ENCODE peak calls at places on chromosomes 5 and 9, in eight cellular contexts. P is skeletal muscle cell; D is activated CD4-positive, CD25-positive, alpha-beta regulatory T cell; L is cardiac muscle cell; S is COR-L47; K is RPMI8226; Z is anterior cingulate cortex; T is fibroblast of pulmonary artery. H is an unnamed sample.

GRCh38 chr5:52283221-52283620 is 504.5 kb upstream of the ITGA1 start:
- DNase-seq in P (no peak), D (no peak), L (no peak), S (no peak), K (no peak), Z (no peak), T (no peak), H (no peak)

GRCh38 chr9:84947412-84947972 is 278.0 kb downstream of the NTRK2 start:
- DNase-seq in P (no peak), D (no peak), L (no peak), S (no peak), K (no peak), Z (no peak), T (no peak), H (no peak)

GRCh38 chr9:74379718-74380117 is 117.4 kb upstream of the RORB start:
- DNase-seq in P (no peak), D (no peak), L (peak; percentile 73), S (peak; percentile 57), K (peak; percentile 12), Z (no peak), T (no peak), H (no peak)

GRCh38 chr9:101487443-101487855 is 46.2 kb upstream of the RNF20 start:
- DNase-seq in P (no peak), D (no peak), L (no peak), S (no peak), K (no peak), Z (no peak), T (no peak), H (no peak)

GRCh38 chr9:115717711-115718173 is 435.8 kb upstream of the PAPPA start:
- DNase-seq in P (peak; percentile 63), D (no peak), L (no peak), S (no peak), K (no peak), Z (no peak), T (peak; percentile 31), H (no peak)

GRCh38 chr5:72064801-72065570 is 42.3 kb upstream of the MAP1B start:
- DNase-seq in P (no peak), D (no peak), L (no peak), S (no peak), K (no peak), Z (no peak), T (no peak), H (no peak)

GRCh38 chr5:53031695-53032096 is 42.5 kb downstream of the ITGA2 start:
- DNase-seq in P (peak; percentile 70), D (no peak), L (peak; percentile 38), S (no peak), K (no peak), Z (no peak), T (peak; percentile 86), H (no peak)

GRCh38 chr9:90888941-90889340 is 87.3 kb downstream of the SYK start:
- DNase-seq in P (no peak), D (no peak), L (no peak), S (no peak), K (no peak), Z (no peak), T (no peak), H (no peak)

GRCh38 chr9:79883073-79883645 is 311.4 kb downstream of the TLE4 start:
- DNase-seq in P (no peak), D (peak; percentile 15), L (no peak), S (no peak), K (peak; percentile 64), Z (no peak), T (no peak), H (no peak)

GRCh38 chr5:138536665-138537315 is 6.2 kb downstream of the ETF1 start:
- DNase-seq in P (no peak), D (no peak), L (peak; percentile 20), S (no peak), K (no peak), Z (no peak), T (no peak), H (no peak)

GRCh38 chr5:113807384-113808053 is 294.0 kb downstream of the YTHDC2 start:
- DNase-seq in P (no peak), D (no peak), L (peak; percentile 28), S (no peak), K (no peak), Z (no peak), T (peak; percentile 25), H (no peak)

GRCh38 chr5:176614805-176615478 is 5.0 kb upstream of the GPRIN1 start:
- DNase-seq in P (peak; percentile 50), D (no peak), L (no peak), S (no peak), K (no peak), Z (no peak), T (peak; percentile 72), H (no peak)

GRCh38 chr5:146986469-146986868 is 107.9 kb upstream of the PPP2R2B start:
- DNase-seq in P (no peak), D (no peak), L (no peak), S (no peak), K (no peak), Z (no peak), T (no peak), H (no peak)

GRCh38 chr9:89529243-89530030 is 31.5 kb upstream of the SEMA4D start:
- DNase-seq in P (no peak), D (no peak), L (no peak), S (no peak), K (no peak), Z (peak; percentile 23), T (no peak), H (no peak)

GRCh38 chr9:106868565-106868964 is 5.6 kb downstream of the ZNF462 start:
- DNase-seq in P (no peak), D (no peak), L (no peak), S (no peak), K (no peak), Z (no peak), T (peak; percentile 44), H (no peak)

GRCh38 chr5:143646961-143647360 is 165.0 kb upstream of the HMHB1 start:
- DNase-seq in P (no peak), D (no peak), L (no peak), S (no peak), K (no peak), Z (no peak), T (no peak), H (no peak)

GRCh38 chr9:86246752-86247161 is 12.7 kb downstream of the C9orf153 start:
- DNase-seq in P (no peak), D (no peak), L (no peak), S (no peak), K (no peak), Z (no peak), T (no peak), H (peak; percentile 55)

GRCh38 chr5:92980491-92980890 is 600.5 kb downstream of the NR2F1-AS1 start:
- DNase-seq in P (no peak), D (no peak), L (no peak), S (no peak), K (no peak), Z (no peak), T (peak; percentile 5), H (no peak)

GRCh38 chr9:134571946-134572914 is 69.4 kb upstream of the COL5A1 start:
- DNase-seq in P (no peak), D (no peak), L (no peak), S (no peak), K (peak; percentile 64), Z (no peak), T (no peak), H (peak; percentile 53)

GRCh38 chr5:79573983-79574890 is 38.0 kb upstream of the TENT2 start:
- DNase-seq in P (no peak), D (no peak), L (no peak), S (no peak), K (no peak), Z (no peak), T (no peak), H (no peak)

GRCh38 chr5:11851402-11851801 is 52.8 kb downstream of the CTNND2 start:
- DNase-seq in P (no peak), D (no peak), L (no peak), S (no peak), K (no peak), Z (peak; percentile 5), T (no peak), H (no peak)

GRCh38 chr5:74042559-74043357 is 416.8 kb downstream of the ARHGEF28 start:
- DNase-seq in P (peak; percentile 81), D (no peak), L (no peak), S (no peak), K (no peak), Z (no peak), T (peak; percentile 95), H (no peak)

GRCh38 chr5:178464431-178465048 is 125.7 kb downstream of the COL23A1 start:
- DNase-seq in P (no peak), D (no peak), L (no peak), S (no peak), K (no peak), Z (no peak), T (no peak), H (no peak)

GRCh38 chr5:171862624-171863023 is 77.0 kb downstream of the SMIM23 start:
- DNase-seq in P (no peak), D (no peak), L (no peak), S (no peak), K (no peak), Z (no peak), T (no peak), H (no peak)

GRCh38 chr5:53479656-53480473 is 564 bp upstream of the FST start:
- DNase-seq in P (no peak), D (no peak), L (peak; percentile 66), S (no peak), K (peak; percentile 7), Z (no peak), T (peak; percentile 46), H (peak; percentile 54)

GRCh38 chr9:98168952-98169488 is 23.4 kb downstream of the CORO2A start:
- DNase-seq in P (no peak), D (no peak), L (no peak), S (no peak), K (no peak), Z (peak; percentile 7), T (peak; percentile 71), H (peak; percentile 96)

GRCh38 chr5:37477426-37477825 is 98.3 kb downstream of the WDR70 start:
- DNase-seq in P (no peak), D (no peak), L (no peak), S (no peak), K (no peak), Z (no peak), T (no peak), H (no peak)

GRCh38 chr5:75275147-75275546 is 38.5 kb upstream of the ANKRD31 start:
- DNase-seq in P (no peak), D (no peak), L (no peak), S (no peak), K (no peak), Z (no peak), T (no peak), H (no peak)

GRCh38 chr5:95864944-95865504 is 42.5 kb upstream of the GLRX start:
- DNase-seq in P (no peak), D (no peak), L (no peak), S (no peak), K (no peak), Z (no peak), T (no peak), H (no peak)

GRCh38 chr9:33506626-33507370 is 17.3 kb upstream of the ANKRD18B start:
- DNase-seq in P (peak; percentile 80), D (no peak), L (no peak), S (no peak), K (no peak), Z (no peak), T (peak; percentile 96), H (no peak)

GRCh38 chr5:54844905-54845566 is 140.4 kb downstream of the ESM1 start:
- DNase-seq in P (peak; percentile 33), D (no peak), L (peak; percentile 46), S (peak; percentile 11), K (peak; percentile 74), Z (no peak), T (peak; percentile 83), H (no peak)

GRCh38 chr9:22452415-22453010 is 5.9 kb downstream of the DMRTA1 start:
- DNase-seq in P (peak; percentile 5), D (no peak), L (peak; percentile 55), S (peak; percentile 41), K (peak; percentile 31), Z (no peak), T (peak; percentile 61), H (no peak)

GRCh38 chr9:22649384-22649783 is 202.8 kb downstream of the DMRTA1 start:
- DNase-seq in P (peak; percentile 31), D (no peak), L (no peak), S (no peak), K (no peak), Z (no peak), T (peak; percentile 0), H (no peak)

GRCh38 chr9:25094518-25094917 is 548.8 kb upstream of the IZUMO3 start:
- DNase-seq in P (no peak), D (no peak), L (no peak), S (no peak), K (no peak), Z (no peak), T (no peak), H (no peak)